ENCODE peak calls at places on chromosomes 11 and 22, in six cellular contexts. One of them, this sample, is unnamed.

GRCh38 chr11:100776212-100776896 is 89.3 kb downstream of the ARHGAP42 start:
- DNase-seq in aorta: no peak
- DNase-seq in HS-5: peak
- DNase-seq in NCI-H510A: no peak
- DNase-seq in HL-60: no peak
- DNase-seq in colonic mucosa: no peak
- DNase-seq in this sample: no peak

GRCh38 chr11:30106222-30106621 is 89.4 kb upstream of the KCNA4 start:
- DNase-seq in aorta: no peak
- DNase-seq in HS-5: no peak
- DNase-seq in colonic mucosa: no peak
- DNase-seq in NCI-H510A: no peak
- DNase-seq in HL-60: no peak
- DNase-seq in this sample: no peak

GRCh38 chr11:64225608-64226506 is at the start of the genes NUDT22 and TRPT1:
- DNase-seq in HL-60: peak
- DNase-seq in colonic mucosa: peak
- DNase-seq in aorta: peak
- DNase-seq in NCI-H510A: peak
- DNase-seq in HS-5: no peak
- DNase-seq in this sample: peak

GRCh38 chr11:57499413-57499982 is 16.0 kb downstream of the SLC43A1 start:
- DNase-seq in HS-5: no peak
- DNase-seq in colonic mucosa: peak
- DNase-seq in HL-60: no peak
- DNase-seq in aorta: peak
- DNase-seq in NCI-H510A: no peak
- DNase-seq in this sample: peak

GRCh38 chr22:37234736-37235711 is 9.0 kb downstream of the RAC2 start:
- DNase-seq in NCI-H510A: no peak
- DNase-seq in HS-5: no peak
- DNase-seq in HL-60: no peak
- DNase-seq in aorta: peak
- DNase-seq in colonic mucosa: no peak
- DNase-seq in this sample: no peak

GRCh38 chr11:95910638-95911368 is 13.1 kb downstream of the MTMR2 start:
- DNase-seq in colonic mucosa: no peak
- DNase-seq in aorta: no peak
- DNase-seq in HL-60: no peak
- DNase-seq in NCI-H510A: no peak
- DNase-seq in HS-5: no peak
- DNase-seq in this sample: no peak

GRCh38 chr22:39144101-39144815 is 8.2 kb downstream of the CBX7 start:
- DNase-seq in aorta: peak
- DNase-seq in HL-60: no peak
- DNase-seq in colonic mucosa: peak
- DNase-seq in HS-5: no peak
- DNase-seq in NCI-H510A: no peak
- DNase-seq in this sample: peak

GRCh38 chr11:35247428-35247827 is 108.5 kb downstream of the CD44 start:
- DNase-seq in NCI-H510A: no peak
- DNase-seq in HL-60: no peak
- DNase-seq in HS-5: no peak
- DNase-seq in aorta: no peak
- DNase-seq in colonic mucosa: no peak
- DNase-seq in this sample: no peak